ENCODE peak calls at places on chromosomes 3 and 15, in ten cellular contexts. G, C, D, P, O, X, U, M, B and W are unnamed samples.

GRCh38 chr3:4222574-4222973 is 80.6 kb upstream of the SETMAR start:
- DNase-seq in G (no peak), C (no peak), D (no peak), P (no peak), O (no peak), X (no peak), U (no peak), M (no peak), B (no peak), W (no peak)

GRCh38 chr3:73295511-73296257 is 234.2 kb downstream of the EBLN2 start:
- DNase-seq in G (no peak), C (no peak), D (no peak), P (no peak), O (no peak), X (no peak), U (no peak), M (no peak), B (no peak), W (no peak)

GRCh38 chr3:71491141-71491752 is 92.3 kb downstream of the FOXP1 start:
- DNase-seq in G (no peak), C (no peak), D (no peak), P (no peak), O (no peak), X (no peak), U (no peak), M (no peak), B (no peak), W (no peak)

GRCh38 chr15:89494006-89494405 is 2.4 kb downstream of the RHCG start:
- DNase-seq in G (no peak), C (no peak), D (no peak), P (no peak), O (peak), X (no peak), U (no peak), M (no peak), B (no peak), W (no peak)

GRCh38 chr3:100891033-100891432 is 102.2 kb downstream of the ABI3BP start:
- DNase-seq in G (peak), C (no peak), D (no peak), P (no peak), O (no peak), X (peak), U (no peak), M (no peak), B (no peak), W (peak)

GRCh38 chr3:74613060-74613459 is 1.4 kb downstream of the CNTN3 start:
- DNase-seq in G (peak), C (no peak), D (no peak), P (no peak), O (no peak), X (peak), U (no peak), M (no peak), B (no peak), W (no peak)

GRCh38 chr15:89999676-90000174 is 1.4 kb upstream of the ZNF710 start:
- DNase-seq in G (peak), C (no peak), D (no peak), P (no peak), O (no peak), X (peak), U (no peak), M (no peak), B (peak), W (peak)

GRCh38 chr15:100783760-100784492 is 95.7 kb upstream of the ALDH1A3 start:
- DNase-seq in G (no peak), C (no peak), D (no peak), P (no peak), O (peak), X (no peak), U (no peak), M (peak), B (no peak), W (no peak)

GRCh38 chr3:137039570-137039969 is 81.8 kb downstream of the IL20RB start:
- DNase-seq in G (peak), C (no peak), D (no peak), P (no peak), O (no peak), X (no peak), U (no peak), M (no peak), B (no peak), W (no peak)

GRCh38 chr15:80549712-80550111 is 145.4 kb upstream of the ABHD17C start:
- DNase-seq in G (peak), C (no peak), D (no peak), P (no peak), O (no peak), X (peak), U (no peak), M (no peak), B (no peak), W (no peak)

GRCh38 chr15:73284073-73284472 is 84.7 kb downstream of the HCN4 start:
- DNase-seq in G (peak), C (no peak), D (peak), P (no peak), O (no peak), X (peak), U (no peak), M (no peak), B (no peak), W (peak)

GRCh38 chr3:12959838-12960378 is 113.3 kb downstream of the IQSEC1 start:
- DNase-seq in G (no peak), C (no peak), D (no peak), P (no peak), O (no peak), X (no peak), U (no peak), M (no peak), B (no peak), W (peak)

GRCh38 chr15:39792954-39793353 is 10.3 kb upstream of the FSIP1 start:
- DNase-seq in G (no peak), C (no peak), D (no peak), P (no peak), O (no peak), X (no peak), U (no peak), M (no peak), B (no peak), W (peak)

GRCh38 chr3:137765310-137766033 is 1.4 kb downstream of the SOX14 start:
- DNase-seq in G (no peak), C (no peak), D (no peak), P (no peak), O (peak), X (no peak), U (no peak), M (no peak), B (peak), W (no peak)

GRCh38 chr15:70879386-70879785 is 12.8 kb downstream of the THAP10 start:
- DNase-seq in G (peak), C (no peak), D (no peak), P (no peak), O (no peak), X (peak), U (no peak), M (no peak), B (no peak), W (peak)

GRCh38 chr3:13229291-13229949 is 156.2 kb upstream of the IQSEC1 start:
- DNase-seq in G (peak), C (no peak), D (peak), P (no peak), O (no peak), X (peak), U (no peak), M (peak), B (peak), W (peak)

GRCh38 chr3:99499235-99499798 is 139.1 kb upstream of the COL8A1 start:
- DNase-seq in G (peak), C (peak), D (peak), P (no peak), O (no peak), X (peak), U (peak), M (no peak), B (no peak), W (peak)

GRCh38 chr3:72973786-72974185 is 22.8 kb upstream of the PPP4R2 start:
- DNase-seq in G (no peak), C (no peak), D (no peak), P (no peak), O (no peak), X (no peak), U (no peak), M (no peak), B (no peak), W (no peak)

GRCh38 chr15:27541581-27541980 is 557.5 kb downstream of the OCA2 start:
- DNase-seq in G (no peak), C (no peak), D (no peak), P (no peak), O (no peak), X (no peak), U (no peak), M (no peak), B (no peak), W (no peak)

GRCh38 chr3:125622381-125622788 is 27.1 kb upstream of the OSBPL11 start:
- DNase-seq in G (no peak), C (no peak), D (no peak), P (no peak), O (no peak), X (no peak), U (no peak), M (no peak), B (no peak), W (no peak)

GRCh38 chr3:52777127-52777958 is at the start of gene ITIH1:
- DNase-seq in G (no peak), C (no peak), D (no peak), P (no peak), O (peak), X (no peak), U (no peak), M (no peak), B (no peak), W (no peak)

GRCh38 chr15:35455201-35455600 is 90.8 kb downstream of the DPH6 start:
- DNase-seq in G (no peak), C (no peak), D (no peak), P (no peak), O (no peak), X (no peak), U (no peak), M (no peak), B (no peak), W (no peak)